ENCODE peak calls at places on chromosomes 7 and 10, in eight cellular contexts. D, G, K, V, N, O, Q and Z are unnamed samples.

GRCh38 chr10:1048349-1048731 is 579 bp downstream of the IDI1 start:
- DNase-seq in D (peak; percentile 50), G (no peak), K (no peak), V (no peak), N (no peak), O (no peak), Q (peak; percentile 73), Z (no peak)

GRCh38 chr7:129252133-129252532 is 27.3 kb downstream of the AHCYL2 start:
- DNase-seq in D (no peak), G (no peak), K (peak; percentile 13), V (no peak), N (no peak), O (no peak), Q (no peak), Z (no peak)

GRCh38 chr10:14782691-14783363 is 8.1 kb upstream of the FAM107B start:
- DNase-seq in D (peak; percentile 22), G (no peak), K (no peak), V (no peak), N (peak; percentile 35), O (no peak), Q (no peak), Z (no peak)

GRCh38 chr10:33566426-33566825 is 232.0 kb upstream of the NRP1 start:
- DNase-seq in D (no peak), G (no peak), K (no peak), V (no peak), N (no peak), O (no peak), Q (no peak), Z (no peak)

GRCh38 chr7:142172932-142173331 is 61.4 kb downstream of the MGAM2 start:
- DNase-seq in D (no peak), G (no peak), K (no peak), V (no peak), N (no peak), O (no peak), Q (no peak), Z (no peak)

GRCh38 chr10:127158663-127159062 is 37.7 kb downstream of the INSYN2A start:
- DNase-seq in D (no peak), G (no peak), K (peak; percentile 27), V (no peak), N (no peak), O (no peak), Q (no peak), Z (no peak)

GRCh38 chr7:81150951-81151361 is 232.1 kb upstream of the SEMA3C start:
- DNase-seq in D (no peak), G (no peak), K (peak; percentile 67), V (no peak), N (peak; percentile 32), O (no peak), Q (no peak), Z (no peak)

GRCh38 chr7:23468721-23469149 is 1.6 kb downstream of the IGF2BP3 start:
- DNase-seq in D (no peak), G (no peak), K (peak; percentile 25), V (no peak), N (no peak), O (no peak), Q (no peak), Z (no peak)

GRCh38 chr10:46527241-46527811 is 29.1 kb downstream of the GPRIN2 start:
- DNase-seq in D (no peak), G (no peak), K (no peak), V (peak; percentile 25), N (no peak), O (no peak), Q (no peak), Z (no peak)

GRCh38 chr7:101436857-101437576 is 74.3 kb downstream of the COL26A1 start:
- DNase-seq in D (no peak), G (no peak), K (no peak), V (no peak), N (no peak), O (no peak), Q (no peak), Z (no peak)

GRCh38 chr10:102781921-102782542 is 38.3 kb downstream of the WBP1L start:
- DNase-seq in D (peak; percentile 48), G (no peak), K (peak; percentile 67), V (no peak), N (peak; percentile 16), O (no peak), Q (no peak), Z (no peak)

GRCh38 chr10:61438141-61438984 is 14.8 kb downstream of the TMEM26 start:
- DNase-seq in D (no peak), G (no peak), K (peak; percentile 43), V (no peak), N (peak; percentile 3), O (no peak), Q (no peak), Z (no peak)

GRCh38 chr10:79446451-79447020 is 1.1 kb upstream of the ZCCHC24 start:
- DNase-seq in D (peak; percentile 78), G (no peak), K (peak; percentile 71), V (peak; percentile 82), N (no peak), O (peak; percentile 25), Q (peak; percentile 88), Z (no peak)

GRCh38 chr10:2928219-2928840 is 139.0 kb upstream of the PFKP start:
- DNase-seq in D (peak; percentile 42), G (peak; percentile 73), K (peak; percentile 56), V (peak; percentile 74), N (peak; percentile 32), O (peak; percentile 73), Q (no peak), Z (peak; percentile 87)

GRCh38 chr7:42378149-42378548 is 141.1 kb upstream of the GLI3 start:
- DNase-seq in D (no peak), G (no peak), K (no peak), V (no peak), N (no peak), O (no peak), Q (no peak), Z (no peak)

GRCh38 chr10:27328946-27329345 is 88.3 kb upstream of the ACBD5 start:
- DNase-seq in D (no peak), G (no peak), K (no peak), V (no peak), N (no peak), O (no peak), Q (no peak), Z (no peak)

GRCh38 chr10:113381906-113382562 is 170.8 kb upstream of the HABP2 start:
- DNase-seq in D (no peak), G (peak; percentile 37), K (peak; percentile 54), V (no peak), N (no peak), O (no peak), Q (no peak), Z (no peak)

GRCh38 chr7:151598045-151598444 is 78.3 kb upstream of the RHEB start:
- DNase-seq in D (no peak), G (no peak), K (peak; percentile 82), V (no peak), N (peak; percentile 88), O (no peak), Q (no peak), Z (no peak)

GRCh38 chr7:27143022-27143949 is at the start of gene HOXA5:
- DNase-seq in D (peak; percentile 67), G (peak; percentile 85), K (peak; percentile 88), V (peak; percentile 45), N (peak; percentile 99), O (peak; percentile 80), Q (peak; percentile 67), Z (no peak)

DNA sequence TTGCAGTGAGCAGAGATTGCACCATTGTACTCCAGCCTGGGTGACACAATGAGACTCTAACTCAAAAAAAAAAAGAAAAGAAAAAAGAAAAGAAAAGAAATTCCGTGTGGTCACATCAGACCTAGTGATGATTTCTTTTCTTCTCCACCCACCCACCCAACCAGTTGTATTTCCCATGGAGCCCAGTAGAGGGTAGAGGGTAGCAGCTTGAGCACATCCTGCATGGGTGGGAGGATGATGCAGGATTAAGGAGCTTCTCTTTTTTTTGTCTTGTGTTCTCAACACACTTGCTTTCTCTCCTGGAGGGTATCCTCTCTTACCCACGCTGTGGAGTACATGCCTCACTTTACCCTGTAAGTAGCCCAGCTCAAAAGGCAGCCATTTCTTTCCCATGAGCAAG is 118.6 kb upstream of the CARD11 start:
- DNase-seq in D (no peak), G (peak; percentile 14), K (no peak), V (no peak), N (no peak), O (no peak), Q (no peak), Z (no peak)
- TF ChIP-seq CTCF in D (no peak), G (no peak), K (no peak), V (no peak), N (no peak), O (no peak), Q (no peak), Z (peak; percentile 19)

GRCh38 chr7:149475121-149476045 is 14.5 kb upstream of the ZNF777 start:
- DNase-seq in D (no peak), G (no peak), K (no peak), V (no peak), N (no peak), O (no peak), Q (no peak), Z (no peak)

GRCh38 chr7:149471289-149471953 is 10.6 kb upstream of the ZNF777 start:
- DNase-seq in D (no peak), G (no peak), K (no peak), V (no peak), N (no peak), O (no peak), Q (no peak), Z (no peak)

GRCh38 chr7:149473251-149473650 is 12.4 kb upstream of the ZNF777 start:
- DNase-seq in D (no peak), G (no peak), K (no peak), V (no peak), N (no peak), O (no peak), Q (no peak), Z (no peak)

GRCh38 chr7:149476791-149477190 is 15.9 kb upstream of the ZNF777 start:
- DNase-seq in D (no peak), G (no peak), K (no peak), V (no peak), N (no peak), O (no peak), Q (no peak), Z (no peak)

GRCh38 chr7:149474309-149475120 is 13.7 kb upstream of the ZNF777 start:
- DNase-seq in D (no peak), G (no peak), K (no peak), V (no peak), N (no peak), O (no peak), Q (no peak), Z (no peak)
- TF ChIP-seq CTCF in D (no peak), G (no peak), K (no peak), V (no peak), N (no peak), O (no peak), Q (no peak), Z (no peak)

DNA sequence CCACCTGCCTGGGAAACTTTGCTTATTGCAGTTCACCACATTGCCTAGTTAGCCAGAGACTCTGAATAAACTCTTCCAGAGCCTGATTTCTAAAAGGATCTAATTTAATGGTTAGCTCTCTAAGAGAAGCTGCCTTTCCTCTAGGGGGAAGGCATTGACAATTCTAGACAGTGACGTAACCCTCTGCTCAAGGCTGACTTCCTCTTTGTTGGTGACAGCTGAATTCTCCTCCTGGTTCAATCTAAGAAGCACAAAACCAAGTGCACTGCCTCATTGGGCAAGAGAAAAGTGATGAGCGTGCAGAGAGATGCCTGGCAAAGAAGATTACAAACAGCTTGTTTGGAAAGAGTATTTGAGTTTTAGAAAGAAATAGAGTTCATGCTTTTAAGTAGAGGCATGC is 102.7 kb downstream of the MACC1 start:
- DNase-seq in D (no peak), G (peak; percentile 72), K (peak; percentile 2), V (no peak), N (no peak), O (no peak), Q (no peak), Z (peak; percentile 41)
- TF ChIP-seq CTCF in D (no peak), G (no peak), K (no peak), V (no peak), N (no peak), O (no peak), Q (no peak), Z (no peak)

GRCh38 chr7:137747359-137748031 is 99.3 kb downstream of the DGKI start:
- DNase-seq in D (no peak), G (no peak), K (no peak), V (no peak), N (no peak), O (no peak), Q (no peak), Z (no peak)
- TF ChIP-seq CTCF in D (no peak), G (no peak), K (no peak), V (no peak), N (no peak), O (no peak), Q (no peak), Z (no peak)